ENCODE peak calls at places on chromosomes 6 and 20, in eight cellular contexts. E is endothelial cell of umbilical vein; G is cardiac muscle cell; W is psoas muscle; J is pancreas; I is hepatocyte; R is uterus; X is CD8-positive, alpha-beta T cell. K is an unnamed sample.

GRCh38 chr20:43921227-43921780 is 6.7 kb downstream of the TOX2 start:
- DNase-seq in E (no peak), R (no peak), X (no peak), G (no peak), I (no peak), W (no peak), J (no peak), K (no peak)

GRCh38 chr6:4610256-4610655 is 165.9 kb upstream of the CDYL start:
- DNase-seq in R (peak; percentile 75), I (no peak), X (no peak), G (peak; percentile 98), J (no peak), W (peak; percentile 53), E (peak; percentile 87), K (peak; percentile 39)

GRCh38 chr20:46362931-46363872 is 43.2 kb downstream of the ELMO2 start:
- DNase-seq in X (no peak), J (no peak), R (no peak), E (no peak), G (no peak), I (no peak), W (no peak), K (no peak)

GRCh38 chr6:1461207-1461606 is 71.8 kb downstream of the FOXF2 start:
- DNase-seq in E (no peak), G (peak; percentile 86), J (no peak), I (no peak), W (no peak), R (no peak), X (no peak), K (no peak)

GRCh38 chr6:169071394-169071793 is 182.3 kb downstream of the THBS2 start:
- DNase-seq in G (no peak), J (no peak), X (no peak), I (no peak), R (no peak), E (no peak), W (no peak), K (no peak)

GRCh38 chr6:133888931-133889556 is at the start of gene TCF21:
- DNase-seq in J (no peak), G (peak; percentile 85), I (peak; percentile 51), R (peak; percentile 75), E (no peak), W (peak; percentile 32), X (no peak), K (no peak)

GRCh38 chr6:163943647-163944395 is 529.3 kb downstream of the QKI start:
- DNase-seq in R (no peak), W (no peak), I (peak; percentile 39), J (no peak), G (peak; percentile 47), X (no peak), E (no peak), K (peak; percentile 71)

GRCh38 chr6:163301721-163302635 is 112.5 kb upstream of the QKI start:
- DNase-seq in E (no peak), J (no peak), R (no peak), G (no peak), X (no peak), I (no peak), W (no peak), K (no peak)

GRCh38 chr20:50478162-50479036 is 31.8 kb upstream of the PTPN1 start:
- DNase-seq in R (peak; percentile 48), X (peak; percentile 84), W (peak; percentile 61), J (peak; percentile 73), G (peak; percentile 73), E (no peak), I (peak; percentile 80), K (peak; percentile 83)

GRCh38 chr6:68114648-68115047 is 520.4 kb upstream of the ADGRB3 start:
- DNase-seq in X (no peak), G (no peak), W (no peak), I (no peak), R (no peak), J (no peak), E (no peak), K (no peak)

GRCh38 chr6:135637701-135638100 is 140.2 kb upstream of the AHI1 start:
- DNase-seq in J (no peak), X (no peak), G (peak; percentile 51), R (no peak), I (no peak), E (no peak), W (no peak), K (no peak)

GRCh38 chr6:38271081-38271480 is 368.6 kb downstream of the BTBD9 start:
- DNase-seq in J (no peak), E (no peak), R (no peak), X (no peak), W (no peak), I (no peak), G (no peak), K (peak; percentile 28)

GRCh38 chr6:38266921-38267354 is 372.8 kb downstream of the BTBD9 start:
- DNase-seq in E (no peak), R (no peak), X (no peak), W (no peak), G (no peak), I (no peak), J (no peak), K (no peak)

GRCh38 chr6:38269773-38270172 is 370.0 kb downstream of the BTBD9 start:
- DNase-seq in R (no peak), W (no peak), I (no peak), X (no peak), G (no peak), E (peak; percentile 26), J (no peak), K (no peak)

GRCh38 chr6:38270367-38270766 is 369.4 kb downstream of the BTBD9 start:
- DNase-seq in E (no peak), J (no peak), I (no peak), W (no peak), R (no peak), G (no peak), X (no peak), K (no peak)

GRCh38 chr6:38268342-38268741 is 371.4 kb downstream of the BTBD9 start:
- DNase-seq in X (no peak), G (no peak), I (no peak), R (no peak), J (no peak), W (no peak), E (no peak), K (no peak)
- H3K4me1 ChIP-seq in X (no peaks in the 10 kb centered on the region), G (peaks cover 15% of the 10 kb centered on the region), I (no peaks in the 10 kb centered on the region), R (no peaks in the 10 kb centered on the region), J (no peaks in the 10 kb centered on the region), W (peaks cover 26% of the 10 kb centered on the region), E (peaks cover 6% of the 10 kb centered on the region), K (peaks cover 47% of the 10 kb centered on the region)

GRCh38 chr20:23349338-23350006 is 1.1 kb upstream of the NXT1 start:
- DNase-seq in W (no peak), E (no peak), G (no peak), X (no peak), R (no peak), J (no peak), I (no peak), K (peak; percentile 68)
- H3K4me1 ChIP-seq in W (peaks cover 13% of the 10 kb centered on the region), E (peaks cover 19% of the 10 kb centered on the region), G (peaks cover 13% of the 10 kb centered on the region), X (peaks cover 21% of the 10 kb centered on the region), R (no peaks in the 10 kb centered on the region), J (peaks cover 15% of the 10 kb centered on the region), I (peaks cover 20% of the 10 kb centered on the region), K (peaks cover 10% of the 10 kb centered on the region)

DNA sequence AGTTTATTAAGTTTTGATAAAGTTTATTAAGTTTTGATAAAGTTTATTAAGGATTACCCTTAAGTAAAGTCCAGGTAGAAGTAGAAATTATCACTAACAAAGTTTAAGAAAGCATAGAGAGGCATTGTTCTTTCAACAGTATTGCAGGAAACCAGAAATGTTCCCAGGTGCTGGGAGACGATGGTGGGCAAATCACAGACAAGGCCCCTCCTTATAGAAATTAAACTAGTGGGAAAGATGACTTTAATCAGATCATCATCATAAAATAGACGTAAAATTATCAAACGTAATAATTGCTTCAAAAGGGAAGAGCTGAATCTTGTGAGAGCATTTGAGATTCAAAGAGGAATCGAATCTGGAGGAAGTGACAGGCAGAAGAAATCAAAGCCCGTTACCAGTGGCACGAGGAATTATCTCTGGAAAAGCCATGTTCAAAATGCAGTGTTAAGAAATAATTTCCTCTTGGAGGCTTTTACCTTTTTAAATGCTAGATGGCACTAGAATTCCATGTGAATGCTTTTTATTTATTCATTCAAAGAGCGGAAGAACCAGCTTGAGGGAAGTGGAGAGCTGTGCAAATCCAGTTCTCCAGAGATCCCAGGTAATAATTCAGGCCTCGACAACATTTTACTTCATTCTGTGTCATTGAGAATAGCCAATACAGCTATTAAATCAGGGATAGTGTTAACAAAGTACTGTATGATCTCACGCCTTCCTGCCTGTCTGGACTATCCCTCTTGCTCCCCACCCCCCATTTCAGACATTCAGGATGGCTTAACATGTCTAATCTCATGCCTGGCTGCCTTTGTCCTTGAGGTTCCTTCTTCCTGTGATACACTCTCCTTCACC is 1.0 kb upstream of the APMAP start:
- DNase-seq in R (no peak), W (no peak), G (peak; percentile 67), I (peak; percentile 42), J (no peak), E (peak; percentile 41), X (peak; percentile 40), K (peak; percentile 62)
- H3K4me1 ChIP-seq in R (no peaks in the 10 kb centered on the region), W (peaks cover 28% of the 10 kb centered on the region), G (peaks cover 8% of the 10 kb centered on the region), I (peaks cover 9% of the 10 kb centered on the region), J (peaks cover 32% of the 10 kb centered on the region), E (peaks cover 19% of the 10 kb centered on the region), X (peaks cover 41% of the 10 kb centered on the region), K (peaks cover 20% of the 10 kb centered on the region)

GRCh38 chr6:108168026-108168463 is 2.2 kb downstream of the NR2E1 start:
- DNase-seq in X (no peak), E (no peak), J (no peak), I (no peak), G (no peak), R (no peak), W (no peak), K (no peak)

GRCh38 chr6:108168501-108168979 is 2.7 kb downstream of the NR2E1 start:
- DNase-seq in G (peak; percentile 28), E (no peak), X (no peak), R (no peak), J (peak; percentile 39), I (peak; percentile 66), W (peak; percentile 42), K (no peak)

GRCh38 chr6:108165714-108166663 is at the start of gene NR2E1:
- DNase-seq in I (no peak), W (no peak), J (no peak), X (no peak), E (no peak), G (no peak), R (no peak), K (peak; percentile 50)

GRCh38 chr6:108167449-108167903 is 1.7 kb downstream of the NR2E1 start:
- DNase-seq in E (no peak), W (no peak), R (no peak), G (no peak), X (no peak), I (no peak), J (no peak), K (no peak)

DNA sequence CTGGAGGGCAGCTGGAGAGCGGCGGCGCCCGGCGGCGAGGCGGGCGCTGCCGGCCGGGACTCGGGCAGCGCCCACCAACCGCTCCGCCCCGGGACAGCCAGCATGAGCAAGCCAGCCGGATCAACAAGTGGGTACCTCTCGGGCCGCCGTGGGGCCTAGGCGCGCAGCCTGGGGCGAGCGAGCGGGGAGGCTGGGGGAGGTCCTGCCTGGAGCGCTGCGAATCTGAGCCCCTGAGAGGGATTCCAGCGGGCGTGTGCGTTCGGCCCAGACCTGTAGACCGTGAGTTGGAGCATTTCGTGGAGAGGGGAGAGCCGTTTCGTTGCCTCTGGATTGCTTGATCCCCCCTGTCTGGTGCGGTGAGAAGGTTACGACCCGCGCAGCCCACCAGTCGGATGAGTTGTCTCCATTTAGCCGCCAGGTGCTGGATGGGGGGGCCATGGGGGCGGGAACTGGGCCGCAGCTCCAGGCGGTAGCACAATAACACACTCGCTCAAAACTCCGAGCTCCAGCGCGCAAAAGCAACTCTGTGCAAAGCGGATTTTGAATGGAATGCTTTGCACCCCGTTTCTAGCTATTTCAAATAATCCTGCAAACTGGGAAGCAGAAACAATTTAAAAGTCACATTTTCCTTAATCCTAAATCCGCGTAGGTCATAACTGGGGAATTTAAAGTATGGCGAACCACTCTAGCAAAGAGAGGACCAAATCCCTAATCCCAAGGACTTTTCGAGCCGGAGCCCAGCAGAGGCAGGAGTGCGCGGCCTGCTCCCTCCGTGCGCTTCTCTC is 1.0 kb downstream of the NR2E1 start:
- DNase-seq in J (no peak), E (no peak), X (no peak), I (no peak), G (no peak), R (no peak), W (no peak), K (peak; percentile 35)
- H3K4me1 ChIP-seq in J (peaks cover 14% of the 10 kb centered on the region), E (peaks cover 4% of the 10 kb centered on the region), X (peaks cover 37% of the 10 kb centered on the region), I (peaks cover 50% of the 10 kb centered on the region), G (peaks cover 14% of the 10 kb centered on the region), R (no peaks in the 10 kb centered on the region), W (peaks cover 41% of the 10 kb centered on the region), K (no peaks in the 10 kb centered on the region)